ENCODE peak calls at places on chromosome 1, in ten cellular contexts. J, E, Z, K, L, W, R, C, S and O are unnamed samples. For H3K4me1, the result is how much of the 10 kb centered on the place peaks cover.

GRCh38 chr1:178275553-178275952 is 181.6 kb downstream of the RASAL2 start:
- DNase-seq in J (no peak), E (no peak), Z (no peak), K (no peak), L (peak), W (peak), R (no peak), C (no peak), S (no peak), O (no peak)

GRCh38 chr1:161088587-161089110 is 709 bp downstream of the NECTIN4 start:
- DNase-seq in J (peak), E (no peak), Z (no peak), K (no peak), L (no peak), W (no peak), R (no peak), C (no peak), S (no peak), O (no peak)

GRCh38 chr1:18965206-18966173 is 9.0 kb upstream of the IFFO2 start:
- DNase-seq in J (peak), E (peak), Z (peak), K (peak), L (peak), W (peak), R (no peak), C (peak), S (no peak), O (peak)

GRCh38 chr1:90402893-90403849 is 313.9 kb downstream of the BARHL2 start:
- DNase-seq in J (no peak), E (peak), Z (peak), K (peak), L (peak), W (peak), R (no peak), C (no peak), S (no peak), O (peak)

GRCh38 chr1:109918077-109918606 is 7.5 kb downstream of the CSF1 start:
- DNase-seq in J (no peak), E (no peak), Z (no peak), K (no peak), L (peak), W (peak), R (no peak), C (no peak), S (no peak), O (no peak)

GRCh38 chr1:158126425-158126824 is 54.3 kb upstream of the CD1D start:
- DNase-seq in J (no peak), E (no peak), Z (no peak), K (no peak), L (no peak), W (no peak), R (no peak), C (no peak), S (no peak), O (no peak)

GRCh38 chr1:112332751-112333150 is 63.3 kb upstream of the CTTNBP2NL start:
- DNase-seq in J (no peak), E (no peak), Z (no peak), K (no peak), L (no peak), W (no peak), R (no peak), C (no peak), S (no peak), O (no peak)

GRCh38 chr1:112744019-112744578 is 29.0 kb upstream of the PPM1J start:
- DNase-seq in J (no peak), E (no peak), Z (peak), K (no peak), L (peak), W (peak), R (no peak), C (peak), S (peak), O (peak)

GRCh38 chr1:9729523-9729922 is 78.0 kb downstream of the PIK3CD start:
- DNase-seq in J (no peak), E (no peak), Z (no peak), K (no peak), L (no peak), W (no peak), R (no peak), C (no peak), S (no peak), O (no peak)

GRCh38 chr1:236063919-236064673 is 794 bp downstream of the NID1 start:
- DNase-seq in J (peak), E (peak), Z (peak), K (no peak), L (peak), W (peak), R (peak), C (peak), S (peak), O (peak)

GRCh38 chr1:201328576-201328975 is 45.3 kb downstream of the PKP1 start:
- DNase-seq in J (peak), E (no peak), Z (no peak), K (no peak), L (no peak), W (no peak), R (no peak), C (peak), S (no peak), O (no peak)

GRCh38 chr1:184661801-184662200 is 92.9 kb downstream of the EDEM3 start:
- DNase-seq in J (no peak), E (no peak), Z (no peak), K (no peak), L (no peak), W (peak), R (no peak), C (no peak), S (no peak), O (no peak)

GRCh38 chr1:224739997-224740687 is 124.0 kb downstream of the CNIH3 start:
- DNase-seq in J (no peak), E (no peak), Z (no peak), K (no peak), L (no peak), W (no peak), R (no peak), C (no peak), S (no peak), O (no peak)

GRCh38 chr1:66752000-66752592 is at the start of gene DYNLT5:
- DNase-seq in J (peak), E (no peak), Z (peak), K (peak), L (peak), W (peak), R (peak), C (peak), S (peak), O (peak)

GRCh38 chr1:41483960-41484844 is at the start of gene EDN2:
- DNase-seq in J (peak), E (no peak), Z (peak), K (no peak), L (no peak), W (peak), R (peak), C (peak), S (peak), O (no peak)

DNA sequence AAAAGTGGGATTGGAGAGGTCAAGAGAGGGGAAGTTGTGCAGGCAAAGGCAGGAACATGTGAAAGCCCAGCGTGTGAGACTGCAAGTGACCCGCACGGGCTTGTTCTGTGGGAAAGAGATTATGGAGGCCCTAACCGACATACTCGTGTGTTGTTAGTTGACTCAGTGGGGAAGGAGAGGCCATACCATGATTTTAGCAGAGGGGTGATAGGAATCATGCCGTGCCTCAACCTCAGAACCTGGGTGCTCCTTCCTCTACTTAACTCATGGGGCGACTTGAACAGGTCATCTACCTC is 19.3 kb downstream of the PGLYRP3 start:
- DNase-seq in J (no peak), E (no peak), Z (no peak), K (no peak), L (no peak), W (no peak), R (no peak), C (no peak), S (no peak), O (no peak)
- H3K4me1 ChIP-seq in J (under half), E (under half), Z (under half), K (under half), L (under half), W (under half), R (under half), C (under half), S (under half), O (under half)

GRCh38 chr1:27526569-27527222 is 36.7 kb upstream of the WASF2 start:
- DNase-seq in J (no peak), E (no peak), Z (no peak), K (no peak), L (peak), W (no peak), R (no peak), C (no peak), S (no peak), O (no peak)

GRCh38 chr1:27527857-27528700 is 38.1 kb upstream of the WASF2 start:
- DNase-seq in J (peak), E (no peak), Z (peak), K (no peak), L (no peak), W (peak), R (peak), C (peak), S (peak), O (no peak)

GRCh38 chr1:27528701-27529637 is 39.0 kb upstream of the WASF2 start:
- DNase-seq in J (no peak), E (no peak), Z (no peak), K (no peak), L (peak), W (peak), R (peak), C (peak), S (peak), O (peak)

GRCh38 chr1:27525296-27526271 is 35.6 kb upstream of the WASF2 start:
- DNase-seq in J (no peak), E (no peak), Z (peak), K (peak), L (peak), W (peak), R (peak), C (peak), S (peak), O (peak)

GRCh38 chr1:27527223-27527856 is 37.4 kb upstream of the WASF2 start:
- DNase-seq in J (peak), E (no peak), Z (peak), K (peak), L (peak), W (peak), R (peak), C (peak), S (peak), O (no peak)
- H3K4me1 ChIP-seq in J (half or more), E (under half), Z (under half), K (half or more), L (half or more), W (under half), R (half or more), C (under half), S (under half), O (half or more)

DNA sequence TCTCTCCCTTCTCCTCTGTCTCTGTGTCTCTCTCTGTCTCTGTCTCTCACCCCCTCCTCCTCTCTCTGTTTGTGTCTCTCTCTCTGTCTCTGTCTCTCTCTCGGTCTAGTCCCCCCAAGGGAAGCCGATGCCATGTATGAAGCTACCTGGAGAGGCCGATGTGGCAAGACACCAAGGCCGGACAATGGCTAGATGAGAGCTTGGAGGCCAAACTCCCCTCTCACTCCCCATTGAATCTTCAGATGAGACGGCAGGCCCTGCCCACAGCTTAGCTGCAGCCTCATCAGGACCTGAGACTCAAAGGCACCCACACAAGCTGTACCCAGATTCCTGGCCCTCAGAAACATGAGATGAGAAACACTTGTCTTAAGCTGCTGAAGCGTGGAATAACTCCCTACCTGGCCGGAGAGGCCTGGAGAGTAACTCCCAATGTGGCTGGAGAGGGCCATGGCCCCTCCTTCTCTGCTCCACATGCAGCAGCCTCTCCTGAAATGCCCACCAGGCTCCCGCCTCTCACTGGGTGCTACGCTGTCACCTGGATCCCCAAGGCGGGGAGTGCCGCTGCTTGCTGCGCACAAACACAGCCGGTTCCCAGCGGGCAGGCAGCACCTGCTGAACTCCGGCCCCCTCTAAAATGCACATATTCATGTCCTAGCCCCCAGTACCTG is 7.8 kb upstream of the ACTRT2 start:
- DNase-seq in J (no peak), E (no peak), Z (no peak), K (no peak), L (no peak), W (no peak), R (peak), C (peak), S (no peak), O (no peak)
- H3K4me1 ChIP-seq in J (under half), E (under half), Z (under half), K (under half), L (under half), W (under half), R (under half), C (under half), S (under half), O (under half)

GRCh38 chr1:185798505-185798904 is 64.3 kb downstream of the HMCN1 start:
- DNase-seq in J (no peak), E (no peak), Z (no peak), K (no peak), L (no peak), W (no peak), R (no peak), C (no peak), S (no peak), O (no peak)

GRCh38 chr1:185789846-185790735 is 55.9 kb downstream of the HMCN1 start:
- DNase-seq in J (no peak), E (no peak), Z (no peak), K (no peak), L (peak), W (peak), R (no peak), C (no peak), S (no peak), O (peak)

DNA sequence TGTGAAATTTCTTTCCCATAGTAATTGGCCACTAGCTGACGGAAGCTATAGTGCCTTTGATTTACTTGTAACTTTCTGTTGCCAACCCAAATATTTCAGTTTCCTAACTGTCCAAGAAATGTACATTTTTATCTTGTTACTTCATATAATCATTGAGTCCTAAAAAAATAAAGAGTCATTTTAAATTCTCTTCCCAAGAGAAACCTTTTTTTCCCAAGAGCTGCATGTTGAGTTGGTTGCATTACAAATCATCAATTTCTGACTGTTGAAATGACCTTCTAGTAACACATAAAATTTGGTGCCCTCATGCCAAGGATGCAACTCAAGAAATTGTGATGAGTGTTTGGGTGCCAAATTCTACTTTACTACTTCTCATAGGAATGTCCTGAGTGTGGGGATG is 61.0 kb downstream of the HMCN1 start:
- DNase-seq in J (no peak), E (no peak), Z (no peak), K (no peak), L (no peak), W (no peak), R (no peak), C (no peak), S (no peak), O (peak)
- H3K4me1 ChIP-seq in J (under half), E (under half), Z (under half), K (under half), L (under half), W (under half), R (under half), C (under half), S (under half), O (under half)

GRCh38 chr1:116557323-116557878 is 13.4 kb downstream of the CD58 start:
- DNase-seq in J (no peak), E (no peak), Z (no peak), K (no peak), L (no peak), W (no peak), R (no peak), C (no peak), S (no peak), O (no peak)

GRCh38 chr1:116558140-116558549 is 12.7 kb downstream of the CD58 start:
- DNase-seq in J (no peak), E (no peak), Z (no peak), K (no peak), L (no peak), W (no peak), R (no peak), C (no peak), S (no peak), O (no peak)

GRCh38 chr1:116554924-116555323 is 15.9 kb downstream of the CD58 start:
- DNase-seq in J (no peak), E (no peak), Z (no peak), K (no peak), L (no peak), W (no peak), R (no peak), C (no peak), S (no peak), O (no peak)

GRCh38 chr1:116559304-116559761 is 11.5 kb downstream of the CD58 start:
- DNase-seq in J (no peak), E (no peak), Z (no peak), K (no peak), L (no peak), W (no peak), R (no peak), C (no peak), S (no peak), O (no peak)

GRCh38 chr1:116556289-116557006 is 14.4 kb downstream of the CD58 start:
- DNase-seq in J (peak), E (peak), Z (no peak), K (no peak), L (peak), W (no peak), R (peak), C (peak), S (no peak), O (no peak)
- H3K4me1 ChIP-seq in J (under half), E (under half), Z (under half), K (under half), L (under half), W (under half), R (half or more), C (under half), S (under half), O (under half)

GRCh38 chr1:56436338-56436695 is 143.0 kb downstream of the PLPP3 start:
- DNase-seq in J (no peak), E (no peak), Z (no peak), K (no peak), L (no peak), W (peak), R (no peak), C (no peak), S (no peak), O (no peak)
- H3K4me1 ChIP-seq in J (under half), E (under half), Z (under half), K (under half), L (under half), W (under half), R (half or more), C (under half), S (under half), O (under half)

DNA sequence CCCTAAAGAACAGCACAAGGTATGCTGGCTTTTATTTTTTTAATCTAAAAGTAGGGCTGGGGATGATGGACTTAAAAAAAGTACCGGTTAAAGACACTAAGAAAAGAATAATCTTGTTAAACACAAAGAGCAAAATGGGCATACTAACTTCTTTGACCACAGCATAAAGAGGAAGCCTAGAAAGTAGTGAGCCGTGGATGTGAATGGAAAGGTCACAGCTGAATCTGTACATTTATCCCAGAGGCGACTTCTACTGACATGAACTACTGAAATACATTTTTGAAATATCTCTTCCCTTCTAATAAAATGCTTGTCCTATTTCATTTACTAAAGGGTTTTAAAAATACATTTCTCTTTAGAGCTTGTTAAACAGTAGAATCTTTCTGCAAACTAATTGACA is 140.7 kb downstream of the SLC45A1 start:
- DNase-seq in J (no peak), E (no peak), Z (no peak), K (no peak), L (no peak), W (no peak), R (no peak), C (no peak), S (no peak), O (no peak)
- H3K4me1 ChIP-seq in J (half or more), E (under half), Z (under half), K (under half), L (under half), W (under half), R (half or more), C (under half), S (under half), O (under half)